ENCODE peak calls at places on chromosomes 5 and 9, in eight cellular contexts. K is HCT116, Y is lower lobe of right lung, J is kidney, Z is BJ, M is tibial nerve, P is psoas muscle, N is choroid plexus epithelial cell. B is an unnamed sample.

GRCh38 chr9:102841376-102841775 is 153.8 kb upstream of the CYLC2 start:
- DNase-seq in K (no peak), Y (no peak), J (no peak), Z (no peak), M (no peak), P (no peak), N (no peak), B (no peak)

GRCh38 chr9:132161743-132162187 is at the start of gene NTNG2:
- DNase-seq in K (no peak), Y (no peak), J (no peak), Z (no peak), M (no peak), P (no peak), N (no peak), B (no peak)

GRCh38 chr9:68507098-68507795 is 33.4 kb downstream of the TMEM252 start:
- DNase-seq in K (peak; percentile 23), Y (no peak), J (no peak), Z (no peak), M (no peak), P (no peak), N (peak; percentile 72), B (no peak)

GRCh38 chr5:41270423-41271251 is 57.3 kb upstream of the C6 start:
- DNase-seq in K (peak; percentile 33), Y (no peak), J (no peak), Z (peak; percentile 27), M (peak; percentile 31), P (no peak), N (peak; percentile 87), B (peak; percentile 17)

GRCh38 chr9:91279296-91280204 is 82.2 kb downstream of the AUH start:
- DNase-seq in K (no peak), Y (no peak), J (no peak), Z (no peak), M (no peak), P (no peak), N (no peak), B (no peak)

GRCh38 chr9:36960575-36960955 is 73.5 kb downstream of the PAX5 start:
- DNase-seq in K (no peak), Y (no peak), J (no peak), Z (no peak), M (no peak), P (no peak), N (no peak), B (no peak)

GRCh38 chr5:72760259-72760658 is 56.2 kb upstream of the TNPO1 start:
- DNase-seq in K (no peak), Y (no peak), J (no peak), Z (no peak), M (no peak), P (no peak), N (peak; percentile 21), B (peak; percentile 72)

GRCh38 chr5:115179959-115180709 is 10.4 kb upstream of the TRIM36 start:
- DNase-seq in K (no peak), Y (no peak), J (peak; percentile 72), Z (no peak), M (no peak), P (no peak), N (peak; percentile 17), B (peak; percentile 56)

GRCh38 chr9:134604834-134605233 is 36.8 kb upstream of the COL5A1 start:
- DNase-seq in K (no peak), Y (peak; percentile 45), J (no peak), Z (no peak), M (peak; percentile 3), P (no peak), N (no peak), B (no peak)

GRCh38 chr5:118561971-118562370 is 426.4 kb downstream of the DTWD2 start:
- DNase-seq in K (no peak), Y (no peak), J (no peak), Z (no peak), M (no peak), P (no peak), N (no peak), B (no peak)

GRCh38 chr9:34084562-34084961 is 35.9 kb upstream of the UBAP2 start:
- DNase-seq in K (no peak), Y (no peak), J (no peak), Z (no peak), M (peak; percentile 24), P (no peak), N (peak; percentile 40), B (peak; percentile 32)

GRCh38 chr5:1765141-1765879 is 34.3 kb downstream of the MRPL36 start:
- DNase-seq in K (no peak), Y (peak; percentile 36), J (peak; percentile 30), Z (no peak), M (no peak), P (no peak), N (peak; percentile 28), B (no peak)

GRCh38 chr5:145925353-145925752 is 11.0 kb upstream of the SH3RF2 start:
- DNase-seq in K (no peak), Y (no peak), J (no peak), Z (peak; percentile 90), M (no peak), P (no peak), N (peak; percentile 86), B (peak; percentile 85)

GRCh38 chr5:136781464-136781863 is 416.1 kb upstream of the TRPC7 start:
- DNase-seq in K (no peak), Y (no peak), J (no peak), Z (peak; percentile 52), M (no peak), P (no peak), N (peak; percentile 75), B (peak; percentile 66)

GRCh38 chr9:98807811-98808195 is 333 bp downstream of the GALNT12 start:
- DNase-seq in K (no peak), Y (no peak), J (no peak), Z (no peak), M (no peak), P (no peak), N (no peak), B (no peak)
- H3K4me3 ChIP-seq in K (peak overlapping the region; percentile 79), Y (peak overlapping the region; percentile 63), J (peak overlapping the region; percentile 62), Z (peak overlapping the region; percentile 50), M (peak overlapping the region; percentile 61), P (peak overlapping the region; percentile 62), N (peak overlapping the region; percentile 63), B (peak overlapping the region; percentile 60)

GRCh38 chr5:61232490-61232889 is 70.2 kb upstream of the SMIM15 start:
- DNase-seq in K (no peak), Y (no peak), J (no peak), Z (no peak), M (no peak), P (no peak), N (peak; percentile 12), B (no peak)
- TF ChIP-seq CTCF in K (no peak), Y (no peak), J (no peak), Z (no peak), M (no peak), P (no peak), N (no peak), B (no peak)

GRCh38 chr9:680106-680505 is 161.4 kb upstream of the DMRT1 start:
- DNase-seq in K (no peak), Y (no peak), J (no peak), Z (no peak), M (no peak), P (no peak), N (no peak), B (no peak)

GRCh38 chr9:683509-684021 is 157.9 kb upstream of the DMRT1 start:
- DNase-seq in K (no peak), Y (no peak), J (no peak), Z (no peak), M (no peak), P (no peak), N (no peak), B (no peak)

GRCh38 chr9:684055-684949 is 157.2 kb upstream of the DMRT1 start:
- DNase-seq in K (no peak), Y (no peak), J (no peak), Z (no peak), M (no peak), P (no peak), N (peak; percentile 54), B (peak; percentile 82)

GRCh38 chr9:684950-685340 is 156.6 kb upstream of the DMRT1 start:
- DNase-seq in K (no peak), Y (no peak), J (no peak), Z (no peak), M (no peak), P (no peak), N (peak; percentile 68), B (peak; percentile 88)

DNA sequence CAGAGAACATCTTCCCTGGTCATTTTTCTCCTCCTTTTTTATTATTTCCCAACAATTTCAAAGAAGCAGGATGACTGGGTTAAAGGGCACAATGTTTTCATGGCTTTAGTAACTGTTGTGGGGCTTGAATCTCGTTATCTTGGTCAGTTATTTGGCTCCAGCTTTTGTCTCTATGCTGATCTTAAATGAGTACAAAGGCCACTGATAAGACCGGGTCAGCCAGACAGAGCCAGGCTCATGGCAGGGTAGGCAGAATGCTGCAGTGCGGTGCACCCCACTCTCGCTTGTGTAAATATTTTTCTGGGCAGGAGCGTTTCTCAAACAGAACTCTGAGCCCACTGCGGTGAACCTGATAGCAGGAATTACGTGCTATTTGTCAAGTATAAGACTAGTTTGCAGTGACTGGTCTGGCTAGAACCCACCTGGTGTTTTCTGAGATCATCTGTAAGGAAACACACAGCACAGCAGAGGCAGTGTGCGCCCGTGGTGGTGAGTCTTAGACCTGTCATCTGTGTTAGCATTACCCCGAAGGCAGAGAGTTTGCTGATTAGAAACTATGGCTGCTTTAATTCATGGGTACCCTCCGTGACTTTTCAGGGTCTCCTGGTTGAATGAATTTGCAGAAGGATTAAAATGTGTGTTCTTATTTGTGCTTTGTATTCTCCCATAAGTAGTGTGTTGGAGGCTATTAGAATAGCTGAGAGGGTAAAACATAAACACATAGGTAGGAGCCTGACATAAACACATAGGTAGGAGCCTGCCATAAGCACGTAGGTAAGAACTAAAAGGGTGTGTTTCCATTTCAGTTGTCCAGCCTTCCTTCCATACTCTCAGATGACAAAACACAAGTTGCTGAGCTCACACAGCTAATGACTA is 158.6 kb upstream of the DMRT1 start:
- DNase-seq in K (no peak), Y (no peak), J (no peak), Z (no peak), M (no peak), P (no peak), N (peak; percentile 55), B (no peak)
- H3K4me3 ChIP-seq in K (no peak overlapping the region), Y (no peak overlapping the region), J (no peak overlapping the region), Z (no peak overlapping the region), M (no peak overlapping the region), P (no peak overlapping the region), N (no peak overlapping the region), B (no peak overlapping the region)

DNA sequence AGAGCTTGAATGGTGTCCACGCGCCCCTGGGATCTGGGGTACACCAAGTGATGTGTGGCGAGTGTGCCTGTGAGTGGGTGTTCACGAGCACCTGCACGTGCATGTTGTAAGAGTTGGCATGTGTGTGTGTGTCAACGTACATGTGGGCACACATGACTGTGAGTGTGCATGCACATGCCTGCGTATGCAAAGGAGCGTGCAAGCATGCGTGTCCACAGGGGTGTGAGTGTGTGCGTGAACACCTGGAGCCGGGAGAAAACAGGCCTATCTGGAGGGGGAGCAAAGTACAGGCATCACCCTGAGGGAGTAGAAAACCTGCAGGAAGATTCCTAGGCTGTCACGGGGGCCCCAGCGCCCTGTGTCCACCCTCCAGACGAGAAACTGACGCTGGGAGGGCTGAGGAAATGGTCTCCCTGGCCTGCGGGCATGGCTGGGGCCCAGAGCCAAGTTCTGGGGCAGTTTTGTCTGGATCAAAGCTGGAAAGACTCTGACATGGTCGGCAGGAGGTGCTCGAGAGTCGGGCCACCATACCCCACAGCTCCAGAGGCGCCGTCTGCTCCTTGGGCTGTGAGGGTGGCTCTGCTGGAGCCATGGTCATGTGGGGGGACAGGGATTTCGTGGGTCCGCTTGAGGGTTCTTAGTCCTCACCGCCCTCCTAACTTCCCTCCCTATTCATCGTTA is 31.8 kb downstream of the PTGES start:
- DNase-seq in K (no peak), Y (no peak), J (no peak), Z (no peak), M (no peak), P (no peak), N (no peak), B (no peak)
- TF ChIP-seq CTCF in K (no peak), Y (no peak), J (no peak), Z (no peak), M (no peak), P (no peak), N (no peak), B (no peak)

B was measured in foreskin fibroblast.